ENCODE peak calls at places on chromosomes 11 and 22, in five cellular contexts. One of them, this sample, is unnamed.

GRCh38 chr11:31794546-31794945 is 16.6 kb downstream of the PAX6 start:
- DNase-seq in testis: no peak
- DNase-seq in OCI-LY7: no peak
- DNase-seq in cardiac fibroblast: no peak
- DNase-seq in mammary epithelial cell: no peak
- DNase-seq in this sample: no peak

GRCh38 chr11:76233936-76234703 is 27.8 kb upstream of the WNT11 start:
- DNase-seq in testis: peak; percentile 67
- DNase-seq in OCI-LY7: peak; percentile 83
- DNase-seq in cardiac fibroblast: peak; percentile 70
- DNase-seq in mammary epithelial cell: peak; percentile 14
- DNase-seq in this sample: no peak

GRCh38 chr11:78192911-78193341 is 4.2 kb downstream of the USP35 start:
- DNase-seq in testis: no peak
- DNase-seq in OCI-LY7: no peak
- DNase-seq in cardiac fibroblast: peak; percentile 61
- DNase-seq in mammary epithelial cell: no peak
- DNase-seq in this sample: no peak

GRCh38 chr11:1749020-1749758 is 1.2 kb downstream of the IFITM10 start:
- DNase-seq in testis: no peak
- DNase-seq in OCI-LY7: no peak
- DNase-seq in cardiac fibroblast: peak; percentile 40
- DNase-seq in mammary epithelial cell: peak; percentile 44
- DNase-seq in this sample: no peak

GRCh38 chr11:110087820-110088534 is 5.2 kb upstream of the ZC3H12C start:
- DNase-seq in testis: no peak
- DNase-seq in OCI-LY7: no peak
- DNase-seq in cardiac fibroblast: peak; percentile 55
- DNase-seq in mammary epithelial cell: peak; percentile 81
- DNase-seq in this sample: no peak

GRCh38 chr11:126886636-126887035 is 113.9 kb downstream of the KIRREL3 start:
- DNase-seq in testis: no peak
- DNase-seq in OCI-LY7: no peak
- DNase-seq in cardiac fibroblast: no peak
- DNase-seq in mammary epithelial cell: no peak
- DNase-seq in this sample: no peak

GRCh38 chr11:35173620-35174278 is 34.8 kb downstream of the CD44 start:
- DNase-seq in testis: no peak
- DNase-seq in OCI-LY7: no peak
- DNase-seq in cardiac fibroblast: no peak
- DNase-seq in mammary epithelial cell: no peak
- DNase-seq in this sample: no peak

GRCh38 chr11:20310596-20311394 is 52.7 kb upstream of the HTATIP2 start:
- DNase-seq in testis: no peak
- DNase-seq in OCI-LY7: no peak
- DNase-seq in cardiac fibroblast: no peak
- DNase-seq in mammary epithelial cell: no peak
- DNase-seq in this sample: no peak

GRCh38 chr11:134439181-134439580 is 27.1 kb upstream of the B3GAT1 start:
- DNase-seq in testis: no peak
- DNase-seq in OCI-LY7: no peak
- DNase-seq in cardiac fibroblast: no peak
- DNase-seq in mammary epithelial cell: no peak
- DNase-seq in this sample: no peak

GRCh38 chr11:67022341-67022933 is 497 bp upstream of the SYT12 start:
- DNase-seq in testis: peak; percentile 59
- DNase-seq in OCI-LY7: no peak
- DNase-seq in cardiac fibroblast: peak; percentile 70
- DNase-seq in mammary epithelial cell: peak; percentile 79
- DNase-seq in this sample: peak; percentile 66

GRCh38 chr11:47305734-47306483 is 36.0 kb downstream of the MADD start:
- DNase-seq in testis: peak; percentile 14
- DNase-seq in OCI-LY7: no peak
- DNase-seq in cardiac fibroblast: no peak
- DNase-seq in mammary epithelial cell: no peak
- DNase-seq in this sample: no peak

GRCh38 chr11:96162816-96163499 is 180.0 kb downstream of the MAML2 start:
- DNase-seq in testis: no peak
- DNase-seq in OCI-LY7: no peak
- DNase-seq in cardiac fibroblast: peak; percentile 99
- DNase-seq in mammary epithelial cell: peak; percentile 29
- DNase-seq in this sample: no peak

GRCh38 chr22:42343551-42344081 is 73.2 kb upstream of the TCF20 start:
- DNase-seq in testis: no peak
- DNase-seq in OCI-LY7: no peak
- DNase-seq in cardiac fibroblast: no peak
- DNase-seq in mammary epithelial cell: no peak
- DNase-seq in this sample: no peak

GRCh38 chr11:68051191-68052136 is 12.6 kb downstream of the TCIRG1 start:
- DNase-seq in testis: no peak
- DNase-seq in OCI-LY7: no peak
- DNase-seq in cardiac fibroblast: no peak
- DNase-seq in mammary epithelial cell: no peak
- DNase-seq in this sample: no peak

GRCh38 chr22:47458348-47458747 is 695.9 kb downstream of the TBC1D22A start:
- DNase-seq in testis: no peak
- DNase-seq in OCI-LY7: no peak
- DNase-seq in cardiac fibroblast: no peak
- DNase-seq in mammary epithelial cell: no peak
- DNase-seq in this sample: no peak

GRCh38 chr11:60360621-60361020 is 17.7 kb upstream of the MS4A7 start:
- DNase-seq in testis: no peak
- DNase-seq in OCI-LY7: peak; percentile 65
- DNase-seq in cardiac fibroblast: no peak
- DNase-seq in mammary epithelial cell: no peak
- DNase-seq in this sample: no peak

GRCh38 chr22:35378547-35379078 is 2.3 kb upstream of the HMOX1 start:
- DNase-seq in testis: peak; percentile 47
- DNase-seq in OCI-LY7: no peak
- DNase-seq in cardiac fibroblast: no peak
- DNase-seq in mammary epithelial cell: no peak
- DNase-seq in this sample: no peak
- H3K4me3 ChIP-seq in testis: no peak overlapping the region
- H3K4me3 ChIP-seq in OCI-LY7: no peak overlapping the region
- H3K4me3 ChIP-seq in cardiac fibroblast: no peak overlapping the region
- H3K4me3 ChIP-seq in mammary epithelial cell: no peak overlapping the region
- H3K4me3 ChIP-seq in this sample: no peak overlapping the region

GRCh38 chr11:45456686-45457085 is 170.5 kb upstream of the SYT13 start:
- DNase-seq in testis: no peak
- DNase-seq in OCI-LY7: no peak
- DNase-seq in cardiac fibroblast: no peak
- DNase-seq in mammary epithelial cell: no peak
- DNase-seq in this sample: no peak
- H3K4me3 ChIP-seq in testis: no peak overlapping the region
- H3K4me3 ChIP-seq in OCI-LY7: no peak overlapping the region
- H3K4me3 ChIP-seq in cardiac fibroblast: no peak overlapping the region
- H3K4me3 ChIP-seq in mammary epithelial cell: no peak overlapping the region
- H3K4me3 ChIP-seq in this sample: no peak overlapping the region

GRCh38 chr11:70272009-70272408 is 1.5 kb downstream of the PPFIA1 start:
- DNase-seq in testis: no peak
- DNase-seq in OCI-LY7: no peak
- DNase-seq in cardiac fibroblast: no peak
- DNase-seq in mammary epithelial cell: no peak
- DNase-seq in this sample: no peak
- H3K4me3 ChIP-seq in testis: no peak overlapping the region
- H3K4me3 ChIP-seq in OCI-LY7: peak overlapping the region; percentile 94
- H3K4me3 ChIP-seq in cardiac fibroblast: no peak overlapping the region
- H3K4me3 ChIP-seq in mammary epithelial cell: peak overlapping the region; percentile 95
- H3K4me3 ChIP-seq in this sample: no peak overlapping the region

GRCh38 chr22:27809226-27809625 is 7.7 kb upstream of the MN1 start:
- DNase-seq in testis: no peak
- DNase-seq in OCI-LY7: no peak
- DNase-seq in cardiac fibroblast: no peak
- DNase-seq in mammary epithelial cell: no peak
- DNase-seq in this sample: no peak

GRCh38 chr22:27808730-27809129 is 7.2 kb upstream of the MN1 start:
- DNase-seq in testis: no peak
- DNase-seq in OCI-LY7: no peak
- DNase-seq in cardiac fibroblast: no peak
- DNase-seq in mammary epithelial cell: no peak
- DNase-seq in this sample: no peak

GRCh38 chr22:27811778-27812177 is 10.2 kb upstream of the MN1 start:
- DNase-seq in testis: no peak
- DNase-seq in OCI-LY7: no peak
- DNase-seq in cardiac fibroblast: no peak
- DNase-seq in mammary epithelial cell: no peak
- DNase-seq in this sample: no peak

GRCh38 chr22:27809700-27810365 is 8.3 kb upstream of the MN1 start:
- DNase-seq in testis: no peak
- DNase-seq in OCI-LY7: no peak
- DNase-seq in cardiac fibroblast: peak; percentile 42
- DNase-seq in mammary epithelial cell: no peak
- DNase-seq in this sample: no peak

GRCh38 chr22:27810566-27810965 is 9.0 kb upstream of the MN1 start:
- DNase-seq in testis: peak; percentile 61
- DNase-seq in OCI-LY7: no peak
- DNase-seq in cardiac fibroblast: peak; percentile 68
- DNase-seq in mammary epithelial cell: no peak
- DNase-seq in this sample: no peak
- H3K4me3 ChIP-seq in testis: no peak overlapping the region
- H3K4me3 ChIP-seq in OCI-LY7: no peak overlapping the region
- H3K4me3 ChIP-seq in cardiac fibroblast: no peak overlapping the region
- H3K4me3 ChIP-seq in mammary epithelial cell: no peak overlapping the region
- H3K4me3 ChIP-seq in this sample: no peak overlapping the region

GRCh38 chr11:200224-201003 is 6.8 kb downstream of the BET1L start:
- DNase-seq in testis: peak; percentile 12
- DNase-seq in OCI-LY7: no peak
- DNase-seq in cardiac fibroblast: no peak
- DNase-seq in mammary epithelial cell: no peak
- DNase-seq in this sample: no peak

GRCh38 chr11:203945-204586 is 3.1 kb downstream of the BET1L start:
- DNase-seq in testis: peak; percentile 10
- DNase-seq in OCI-LY7: no peak
- DNase-seq in cardiac fibroblast: no peak
- DNase-seq in mammary epithelial cell: no peak
- DNase-seq in this sample: no peak

GRCh38 chr11:203056-203944 is 3.9 kb downstream of the BET1L start:
- DNase-seq in testis: peak; percentile 9
- DNase-seq in OCI-LY7: no peak
- DNase-seq in cardiac fibroblast: no peak
- DNase-seq in mammary epithelial cell: no peak
- DNase-seq in this sample: no peak

GRCh38 chr11:202490-202889 is 4.7 kb downstream of the BET1L start:
- DNase-seq in testis: peak; percentile 9
- DNase-seq in OCI-LY7: no peak
- DNase-seq in cardiac fibroblast: no peak
- DNase-seq in mammary epithelial cell: no peak
- DNase-seq in this sample: no peak

DNA sequence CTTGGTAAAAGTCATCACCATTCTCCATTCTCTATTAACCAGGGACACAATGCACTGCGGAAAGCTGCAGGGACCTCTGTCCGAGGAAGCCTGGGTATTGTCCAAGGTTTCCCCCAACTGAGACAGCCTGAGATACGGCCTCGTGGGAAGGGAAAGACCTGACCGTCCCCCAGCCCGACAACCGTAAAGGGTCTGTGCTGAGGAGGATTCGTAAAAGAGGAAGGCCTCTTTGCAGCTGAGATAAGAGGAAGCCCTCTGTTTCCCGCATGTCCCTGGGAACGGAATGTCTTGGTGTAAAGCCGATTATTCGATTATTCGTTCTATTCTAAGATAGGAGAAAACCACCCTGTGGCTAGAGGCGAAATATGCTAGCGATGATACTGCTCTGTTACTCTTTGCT is 5.3 kb downstream of the BET1L start:
- DNase-seq in testis: peak; percentile 12
- DNase-seq in OCI-LY7: no peak
- DNase-seq in cardiac fibroblast: no peak
- DNase-seq in mammary epithelial cell: no peak
- DNase-seq in this sample: no peak
- H3K4me3 ChIP-seq in testis: no peak overlapping the region
- H3K4me3 ChIP-seq in OCI-LY7: no peak overlapping the region
- H3K4me3 ChIP-seq in cardiac fibroblast: no peak overlapping the region
- H3K4me3 ChIP-seq in mammary epithelial cell: no peak overlapping the region
- H3K4me3 ChIP-seq in this sample: no peak overlapping the region

GRCh38 chr22:38468761-38469305 is 937 bp downstream of the KDELR3 start:
- DNase-seq in testis: no peak
- DNase-seq in OCI-LY7: no peak
- DNase-seq in cardiac fibroblast: no peak
- DNase-seq in mammary epithelial cell: no peak
- DNase-seq in this sample: no peak
- H3K4me3 ChIP-seq in testis: no peak overlapping the region
- H3K4me3 ChIP-seq in OCI-LY7: no peak overlapping the region
- H3K4me3 ChIP-seq in cardiac fibroblast: peak overlapping the region; percentile 84
- H3K4me3 ChIP-seq in mammary epithelial cell: no peak overlapping the region
- H3K4me3 ChIP-seq in this sample: no peak overlapping the region

GRCh38 chr11:7020183-7020917 is at the start of the genes NLRP14 and ZNF214:
- DNase-seq in testis: peak; percentile 97
- DNase-seq in OCI-LY7: no peak
- DNase-seq in cardiac fibroblast: peak; percentile 96
- DNase-seq in mammary epithelial cell: peak; percentile 88
- DNase-seq in this sample: peak; percentile 26
- H3K4me3 ChIP-seq in testis: peak within 1 kb of the TSS; percentile 67
- H3K4me3 ChIP-seq in OCI-LY7: no peak within 1 kb of the TSS
- H3K4me3 ChIP-seq in cardiac fibroblast: peak within 1 kb of the TSS; percentile 66
- H3K4me3 ChIP-seq in mammary epithelial cell: peak within 1 kb of the TSS; percentile 71
- H3K4me3 ChIP-seq in this sample: peak within 1 kb of the TSS; percentile 69

DNA sequence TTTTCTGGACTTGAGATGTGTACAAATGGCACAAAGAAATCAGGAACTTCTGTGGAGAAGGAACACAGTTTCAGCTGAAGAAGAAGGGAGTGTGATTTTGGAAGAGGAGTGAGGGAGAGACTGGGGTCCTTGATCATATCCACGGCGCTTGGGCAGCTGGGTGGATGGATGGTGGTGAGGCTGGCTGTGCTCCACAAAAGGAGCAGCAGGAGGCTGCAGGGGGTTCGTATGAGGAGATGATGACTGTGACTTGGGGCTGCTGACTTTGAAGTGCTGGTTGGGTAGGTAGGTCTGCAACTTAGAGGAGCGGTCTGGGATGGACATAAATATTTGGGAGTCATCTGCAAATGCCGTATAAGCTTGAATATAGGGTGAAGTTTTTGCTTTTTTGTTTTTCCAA is 1.3 kb upstream of the DCHS1 start:
- DNase-seq in testis: no peak
- DNase-seq in OCI-LY7: no peak
- DNase-seq in cardiac fibroblast: no peak
- DNase-seq in mammary epithelial cell: no peak
- DNase-seq in this sample: no peak
- H3K4me3 ChIP-seq in testis: no peak overlapping the region
- H3K4me3 ChIP-seq in OCI-LY7: no peak overlapping the region
- H3K4me3 ChIP-seq in cardiac fibroblast: no peak overlapping the region
- H3K4me3 ChIP-seq in mammary epithelial cell: no peak overlapping the region
- H3K4me3 ChIP-seq in this sample: no peak overlapping the region

GRCh38 chr11:30585067-30585891 is 874 bp downstream of the MPPED2 start:
- DNase-seq in testis: peak; percentile 40
- DNase-seq in OCI-LY7: no peak
- DNase-seq in cardiac fibroblast: no peak
- DNase-seq in mammary epithelial cell: no peak
- DNase-seq in this sample: no peak
- H3K4me3 ChIP-seq in testis: peak overlapping the region; percentile 69
- H3K4me3 ChIP-seq in OCI-LY7: no peak overlapping the region
- H3K4me3 ChIP-seq in cardiac fibroblast: peak overlapping the region; percentile 26
- H3K4me3 ChIP-seq in mammary epithelial cell: peak overlapping the region; percentile 16
- H3K4me3 ChIP-seq in this sample: peak overlapping the region; percentile 36

This sample was measured in keratinocyte.